ENCODE peak calls at places on chromosome 20, in ten cellular contexts. One of them, this sample, is unnamed.
A peak's percentile ranks its signal among the peaks of the same experiment; 100 is the strongest.

GRCh38 chr20:32896521-32897280 is 38.0 kb downstream of the EFCAB8 start:
- DNase-seq in tibial nerve: no peak
- DNase-seq in upper lobe of left lung: peak; percentile 36
- DNase-seq in choroid plexus epithelial cell: no peak
- DNase-seq in fibroblast of lung: no peak
- DNase-seq in tibial artery: no peak
- DNase-seq in epithelial cell of esophagus: no peak
- DNase-seq in A549: no peak
- DNase-seq in heart right ventricle: no peak
- DNase-seq in BE2C: no peak
- DNase-seq in this sample: no peak

GRCh38 chr20:31496761-31497295 is 17.4 kb upstream of the HM13 start:
- DNase-seq in tibial nerve: no peak
- DNase-seq in upper lobe of left lung: no peak
- DNase-seq in choroid plexus epithelial cell: no peak
- DNase-seq in fibroblast of lung: no peak
- DNase-seq in tibial artery: peak; percentile 63
- DNase-seq in epithelial cell of esophagus: no peak
- DNase-seq in A549: no peak
- DNase-seq in heart right ventricle: peak; percentile 84
- DNase-seq in BE2C: peak; percentile 60
- DNase-seq in this sample: no peak

GRCh38 chr20:49636447-49636846 is 68.5 kb upstream of the PTGIS start:
- DNase-seq in tibial nerve: no peak
- DNase-seq in upper lobe of left lung: no peak
- DNase-seq in choroid plexus epithelial cell: no peak
- DNase-seq in fibroblast of lung: no peak
- DNase-seq in tibial artery: no peak
- DNase-seq in epithelial cell of esophagus: no peak
- DNase-seq in A549: no peak
- DNase-seq in heart right ventricle: peak; percentile 51
- DNase-seq in BE2C: peak; percentile 48
- DNase-seq in this sample: no peak

GRCh38 chr20:25316506-25317190 is 68.8 kb downstream of the PYGB start:
- DNase-seq in tibial nerve: no peak
- DNase-seq in upper lobe of left lung: no peak
- DNase-seq in choroid plexus epithelial cell: no peak
- DNase-seq in fibroblast of lung: no peak
- DNase-seq in tibial artery: peak; percentile 20
- DNase-seq in epithelial cell of esophagus: no peak
- DNase-seq in A549: no peak
- DNase-seq in heart right ventricle: no peak
- DNase-seq in BE2C: no peak
- DNase-seq in this sample: no peak

GRCh38 chr20:53642196-53643030 is 48.8 kb upstream of the ZNF217 start:
- DNase-seq in tibial nerve: peak; percentile 61
- DNase-seq in upper lobe of left lung: no peak
- DNase-seq in choroid plexus epithelial cell: peak; percentile 66
- DNase-seq in fibroblast of lung: peak; percentile 68
- DNase-seq in tibial artery: peak; percentile 37
- DNase-seq in epithelial cell of esophagus: peak; percentile 87
- DNase-seq in A549: peak; percentile 81
- DNase-seq in heart right ventricle: peak; percentile 38
- DNase-seq in BE2C: no peak
- DNase-seq in this sample: no peak

GRCh38 chr20:17612287-17612974 is 42.6 kb downstream of the DSTN start:
- DNase-seq in tibial nerve: peak; percentile 6
- DNase-seq in upper lobe of left lung: no peak
- DNase-seq in choroid plexus epithelial cell: peak; percentile 87
- DNase-seq in fibroblast of lung: peak; percentile 57
- DNase-seq in tibial artery: peak; percentile 47
- DNase-seq in epithelial cell of esophagus: peak; percentile 58
- DNase-seq in A549: no peak
- DNase-seq in heart right ventricle: no peak
- DNase-seq in BE2C: no peak
- DNase-seq in this sample: peak; percentile 68

GRCh38 chr20:49482621-49483017 is at the start of gene KCNB1:
- DNase-seq in tibial nerve: peak; percentile 35
- DNase-seq in upper lobe of left lung: peak; percentile 90
- DNase-seq in choroid plexus epithelial cell: peak; percentile 45
- DNase-seq in fibroblast of lung: peak; percentile 49
- DNase-seq in tibial artery: peak; percentile 49
- DNase-seq in epithelial cell of esophagus: peak; percentile 29
- DNase-seq in A549: peak; percentile 36
- DNase-seq in heart right ventricle: peak; percentile 58
- DNase-seq in BE2C: no peak
- DNase-seq in this sample: no peak

GRCh38 chr20:25042531-25043498 is 15.1 kb downstream of the ACSS1 start:
- DNase-seq in tibial nerve: no peak
- DNase-seq in upper lobe of left lung: no peak
- DNase-seq in choroid plexus epithelial cell: no peak
- DNase-seq in fibroblast of lung: no peak
- DNase-seq in tibial artery: peak; percentile 65
- DNase-seq in epithelial cell of esophagus: no peak
- DNase-seq in A549: no peak
- DNase-seq in heart right ventricle: peak; percentile 76
- DNase-seq in BE2C: no peak
- DNase-seq in this sample: no peak

GRCh38 chr20:48986899-48987298 is 59.2 kb upstream of the CSE1L start:
- DNase-seq in tibial nerve: no peak
- DNase-seq in upper lobe of left lung: no peak
- DNase-seq in choroid plexus epithelial cell: peak; percentile 12
- DNase-seq in fibroblast of lung: no peak
- DNase-seq in tibial artery: no peak
- DNase-seq in epithelial cell of esophagus: peak; percentile 4
- DNase-seq in A549: no peak
- DNase-seq in heart right ventricle: no peak
- DNase-seq in BE2C: peak; percentile 26
- DNase-seq in this sample: no peak

GRCh38 chr20:64192406-64192805 is 28.2 kb downstream of the MYT1 start:
- DNase-seq in tibial nerve: no peak
- DNase-seq in upper lobe of left lung: no peak
- DNase-seq in choroid plexus epithelial cell: no peak
- DNase-seq in fibroblast of lung: no peak
- DNase-seq in tibial artery: no peak
- DNase-seq in epithelial cell of esophagus: no peak
- DNase-seq in A549: no peak
- DNase-seq in heart right ventricle: no peak
- DNase-seq in BE2C: no peak
- DNase-seq in this sample: no peak

GRCh38 chr20:31475032-31475431 is at the start of the genes DEFB124 and REM1:
- DNase-seq in tibial nerve: no peak
- DNase-seq in upper lobe of left lung: peak; percentile 89
- DNase-seq in choroid plexus epithelial cell: no peak
- DNase-seq in fibroblast of lung: no peak
- DNase-seq in tibial artery: peak; percentile 43
- DNase-seq in epithelial cell of esophagus: no peak
- DNase-seq in A549: no peak
- DNase-seq in heart right ventricle: peak; percentile 67
- DNase-seq in BE2C: peak; percentile 25
- DNase-seq in this sample: no peak

GRCh38 chr20:13533946-13534345 is 104.8 kb downstream of the TASP1 start:
- DNase-seq in tibial nerve: no peak
- DNase-seq in upper lobe of left lung: no peak
- DNase-seq in choroid plexus epithelial cell: no peak
- DNase-seq in fibroblast of lung: peak; percentile 46
- DNase-seq in tibial artery: no peak
- DNase-seq in epithelial cell of esophagus: no peak
- DNase-seq in A549: no peak
- DNase-seq in heart right ventricle: no peak
- DNase-seq in BE2C: no peak
- DNase-seq in this sample: no peak

GRCh38 chr20:17611290-17611539 is 41.3 kb downstream of the DSTN start:
- DNase-seq in tibial nerve: no peak
- DNase-seq in upper lobe of left lung: peak; percentile 51
- DNase-seq in choroid plexus epithelial cell: no peak
- DNase-seq in fibroblast of lung: peak; percentile 35
- DNase-seq in tibial artery: peak; percentile 19
- DNase-seq in epithelial cell of esophagus: peak; percentile 59
- DNase-seq in A549: no peak
- DNase-seq in heart right ventricle: no peak
- DNase-seq in BE2C: no peak
- DNase-seq in this sample: no peak

GRCh38 chr20:45011108-45011526 is 44.8 kb downstream of the STK4 start:
- DNase-seq in tibial nerve: peak; percentile 92
- DNase-seq in upper lobe of left lung: no peak
- DNase-seq in choroid plexus epithelial cell: peak; percentile 83
- DNase-seq in fibroblast of lung: peak; percentile 84
- DNase-seq in tibial artery: peak; percentile 67
- DNase-seq in epithelial cell of esophagus: peak; percentile 64
- DNase-seq in A549: peak; percentile 46
- DNase-seq in heart right ventricle: peak; percentile 50
- DNase-seq in BE2C: peak; percentile 64
- DNase-seq in this sample: no peak

GRCh38 chr20:48875914-48876240 is 45.6 kb upstream of the ARFGEF2 start:
- DNase-seq in tibial nerve: peak; percentile 25
- DNase-seq in upper lobe of left lung: no peak
- DNase-seq in choroid plexus epithelial cell: peak; percentile 60
- DNase-seq in fibroblast of lung: peak; percentile 5
- DNase-seq in tibial artery: peak; percentile 36
- DNase-seq in epithelial cell of esophagus: peak; percentile 34
- DNase-seq in A549: no peak
- DNase-seq in heart right ventricle: no peak
- DNase-seq in BE2C: no peak
- DNase-seq in this sample: no peak

DNA sequence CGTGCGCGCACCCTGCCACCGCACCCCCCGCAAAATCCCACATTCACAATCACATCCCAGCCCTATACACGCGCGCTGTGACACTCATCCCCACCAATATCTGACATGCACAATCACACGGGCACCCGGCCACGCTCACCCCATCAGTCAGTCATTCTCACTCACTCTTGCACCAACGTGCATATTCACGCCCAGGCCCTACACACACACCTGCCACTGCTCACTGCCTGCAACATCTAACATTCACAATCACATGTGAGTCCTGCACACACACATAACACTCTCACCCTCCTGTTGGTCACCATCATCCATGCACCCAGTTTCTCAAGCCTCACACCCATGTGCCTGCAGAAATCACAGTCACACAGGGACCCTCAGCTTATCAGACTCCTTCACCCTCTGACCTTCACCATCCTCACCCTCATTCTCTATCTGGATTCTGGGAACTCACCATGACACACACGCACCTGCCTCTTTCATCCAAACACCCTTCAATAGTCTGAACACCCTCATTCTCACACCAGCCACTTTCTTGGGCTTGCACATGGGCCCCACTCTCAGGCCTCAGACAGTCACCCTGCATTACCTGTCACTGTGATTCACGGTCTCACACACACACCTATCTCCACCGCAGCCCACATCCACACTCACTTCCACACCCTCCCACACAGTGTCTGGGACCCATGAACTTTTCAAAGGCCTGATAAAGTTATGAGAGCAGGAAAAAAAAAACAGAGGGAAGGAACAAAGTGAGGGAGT is 748 bp upstream of the ATP9A start:
- DNase-seq in tibial nerve: no peak
- DNase-seq in upper lobe of left lung: no peak
- DNase-seq in choroid plexus epithelial cell: no peak
- DNase-seq in fibroblast of lung: peak; percentile 13
- DNase-seq in tibial artery: no peak
- DNase-seq in epithelial cell of esophagus: no peak
- DNase-seq in A549: no peak
- DNase-seq in heart right ventricle: no peak
- DNase-seq in BE2C: no peak
- DNase-seq in this sample: no peak
- H3K4me3 ChIP-seq in tibial nerve: peak overlapping the region; percentile 31
- H3K4me3 ChIP-seq in upper lobe of left lung: peak overlapping the region; percentile 19
- H3K4me3 ChIP-seq in choroid plexus epithelial cell: peak overlapping the region; percentile 31
- H3K4me3 ChIP-seq in fibroblast of lung: no peak overlapping the region
- H3K4me3 ChIP-seq in tibial artery: peak overlapping the region; percentile 47
- H3K4me3 ChIP-seq in epithelial cell of esophagus: no peak overlapping the region
- H3K4me3 ChIP-seq in A549: peak overlapping the region; percentile 89
- H3K4me3 ChIP-seq in heart right ventricle: no peak overlapping the region
- H3K4me3 ChIP-seq in BE2C: no peak overlapping the region
- H3K4me3 ChIP-seq in this sample: peak overlapping the region; percentile 33

DNA sequence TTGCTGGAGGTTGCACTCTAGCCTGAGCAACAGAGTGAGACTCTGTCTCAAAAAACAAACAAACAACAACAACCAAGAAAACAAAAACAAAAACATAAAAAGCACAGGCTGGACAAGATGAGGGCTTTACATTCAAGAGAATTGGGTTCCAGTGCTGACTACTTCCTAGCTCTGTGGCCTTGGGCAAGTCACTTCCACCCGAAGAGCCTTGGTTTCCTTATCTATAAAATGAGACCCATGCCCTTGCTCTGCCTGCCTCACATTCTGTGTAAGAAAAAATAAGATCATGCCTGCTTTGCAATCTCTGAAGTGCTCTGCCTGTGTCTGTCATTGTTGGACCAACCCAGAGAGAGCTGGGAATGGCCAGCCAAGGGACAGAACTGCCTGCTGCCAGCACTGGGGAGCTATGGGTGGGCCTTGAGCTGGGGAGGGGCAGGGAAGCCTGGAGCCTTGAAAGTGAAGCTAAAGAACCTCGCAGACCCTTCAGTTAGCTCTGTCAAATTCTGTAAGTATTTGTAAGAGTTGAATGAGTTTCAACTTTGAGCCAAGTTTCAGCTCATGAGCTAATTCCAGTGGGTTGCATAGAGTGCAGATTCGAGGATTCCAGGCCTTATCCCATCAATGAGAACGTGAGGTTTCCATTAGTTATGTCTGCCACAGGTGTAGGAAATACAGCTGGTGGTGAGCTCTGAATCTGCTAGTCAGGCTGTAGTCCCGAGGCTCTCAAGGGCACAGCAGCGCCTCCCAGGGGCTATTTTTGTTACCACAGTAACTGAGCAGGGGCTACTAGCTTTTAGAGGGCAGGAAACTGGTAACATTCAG is 93.2 kb downstream of the DLGAP4 start:
- DNase-seq in tibial nerve: peak; percentile 7
- DNase-seq in upper lobe of left lung: no peak
- DNase-seq in choroid plexus epithelial cell: peak; percentile 56
- DNase-seq in fibroblast of lung: peak; percentile 6
- DNase-seq in tibial artery: no peak
- DNase-seq in epithelial cell of esophagus: peak; percentile 63
- DNase-seq in A549: peak; percentile 73
- DNase-seq in heart right ventricle: peak; percentile 9
- DNase-seq in BE2C: peak; percentile 75
- DNase-seq in this sample: no peak
- TF ChIP-seq CTCF in tibial nerve: no peak
- TF ChIP-seq CTCF in upper lobe of left lung: no peak
- TF ChIP-seq CTCF in choroid plexus epithelial cell: peak; percentile 66
- TF ChIP-seq CTCF in fibroblast of lung: peak; percentile 33
- TF ChIP-seq CTCF in tibial artery: no peak
- TF ChIP-seq CTCF in epithelial cell of esophagus: peak; percentile 44
- TF ChIP-seq CTCF in A549: peak; percentile 38
- TF ChIP-seq CTCF in heart right ventricle: peak; percentile 18
- TF ChIP-seq CTCF in BE2C: peak; percentile 81
- TF ChIP-seq CTCF in this sample: peak; percentile 58

GRCh38 chr20:43982016-43982415 is 67.4 kb downstream of the TOX2 start:
- DNase-seq in tibial nerve: no peak
- DNase-seq in upper lobe of left lung: no peak
- DNase-seq in choroid plexus epithelial cell: no peak
- DNase-seq in fibroblast of lung: no peak
- DNase-seq in tibial artery: no peak
- DNase-seq in epithelial cell of esophagus: no peak
- DNase-seq in A549: no peak
- DNase-seq in heart right ventricle: no peak
- DNase-seq in BE2C: no peak
- DNase-seq in this sample: no peak
- H3K4me3 ChIP-seq in tibial nerve: no peak overlapping the region
- H3K4me3 ChIP-seq in upper lobe of left lung: no peak overlapping the region
- H3K4me3 ChIP-seq in choroid plexus epithelial cell: no peak overlapping the region
- H3K4me3 ChIP-seq in fibroblast of lung: no peak overlapping the region
- H3K4me3 ChIP-seq in tibial artery: no peak overlapping the region
- H3K4me3 ChIP-seq in epithelial cell of esophagus: no peak overlapping the region
- H3K4me3 ChIP-seq in A549: no peak overlapping the region
- H3K4me3 ChIP-seq in heart right ventricle: no peak overlapping the region
- H3K4me3 ChIP-seq in BE2C: no peak overlapping the region
- H3K4me3 ChIP-seq in this sample: no peak overlapping the region

GRCh38 chr20:3710027-3710426 is 2.4 kb downstream of the SIGLEC1 start:
- DNase-seq in tibial nerve: no peak
- DNase-seq in upper lobe of left lung: no peak
- DNase-seq in choroid plexus epithelial cell: no peak
- DNase-seq in fibroblast of lung: no peak
- DNase-seq in tibial artery: no peak
- DNase-seq in epithelial cell of esophagus: no peak
- DNase-seq in A549: no peak
- DNase-seq in heart right ventricle: no peak
- DNase-seq in BE2C: no peak
- DNase-seq in this sample: no peak
- TF ChIP-seq CTCF in tibial nerve: no peak
- TF ChIP-seq CTCF in upper lobe of left lung: no peak
- TF ChIP-seq CTCF in choroid plexus epithelial cell: no peak
- TF ChIP-seq CTCF in fibroblast of lung: no peak
- TF ChIP-seq CTCF in tibial artery: no peak
- TF ChIP-seq CTCF in epithelial cell of esophagus: no peak
- TF ChIP-seq CTCF in A549: no peak
- TF ChIP-seq CTCF in heart right ventricle: no peak
- TF ChIP-seq CTCF in BE2C: peak; percentile 29
- TF ChIP-seq CTCF in this sample: no peak

This sample was measured in retinal pigment epithelial cell.